ENCODE peak calls at places on chromosomes 2 and 18, in nine cellular contexts. W is HEK293T; L is T-cell; Q is cardiac muscle cell; B is activated CD4-positive, alpha-beta T cell treated with anti-CD3 and anti-CD28 coated beads, Interleukin-2, amount 50 U/mL, for 48 hours; Y is naive thymus-derived CD4-positive, alpha-beta T cell; M is lung microvascular endothelial cell; Z is substantia nigra; T is left cardiac atrium. J is an unnamed sample.

GRCh38 chr2:233832869-233833812 is 21.2 kb downstream of the HJURP start:
- DNase-seq in Z (no peak), T (peak), Y (no peak), M (peak), W (peak), B (no peak), Q (peak), L (no peak), J (no peak)

GRCh38 chr2:164917296-164917903 is 37.9 kb downstream of the SLC38A11 start:
- DNase-seq in Y (no peak), Z (peak), T (peak), B (no peak), L (no peak), Q (peak), M (peak), W (peak), J (no peak)

GRCh38 chr18:42047721-42048120 is 92.7 kb downstream of the PIK3C3 start:
- DNase-seq in B (no peak), M (no peak), Q (peak), L (no peak), T (no peak), Z (no peak), Y (no peak), W (no peak), J (no peak)

GRCh38 chr2:60499651-60500300 is 53.7 kb downstream of the BCL11A start:
- DNase-seq in W (no peak), Z (no peak), M (no peak), L (no peak), B (no peak), Y (no peak), Q (no peak), T (no peak), J (no peak)

GRCh38 chr2:217064234-217065103 is 204.6 kb upstream of the TNP1 start:
- DNase-seq in B (no peak), Q (peak), Z (no peak), T (peak), M (peak), L (no peak), W (no peak), Y (no peak), J (no peak)

GRCh38 chr18:31281437-31281836 is 36.5 kb upstream of the DSG1 start:
- DNase-seq in W (no peak), L (no peak), T (no peak), Z (no peak), M (no peak), Y (no peak), B (no peak), Q (no peak), J (no peak)

GRCh38 chr2:88053301-88053700 is 2.3 kb downstream of the KRCC1 start:
- DNase-seq in Z (no peak), T (no peak), Y (no peak), W (no peak), L (no peak), Q (peak), B (no peak), M (peak), J (no peak)

GRCh38 chr2:214497489-214497888 is 86.6 kb downstream of the VWC2L start:
- DNase-seq in Z (no peak), Q (peak), Y (no peak), M (no peak), L (no peak), W (no peak), T (peak), B (no peak), J (no peak)

GRCh38 chr2:54386993-54387590 is 69.0 kb upstream of the SPTBN1 start:
- DNase-seq in L (no peak), Z (no peak), B (no peak), Q (peak), M (peak), W (no peak), T (peak), Y (no peak), J (no peak)

GRCh38 chr18:13608791-13609552 is 117.4 kb downstream of the FAM210A start:
- DNase-seq in B (peak), L (no peak), W (no peak), Q (no peak), M (no peak), T (no peak), Y (no peak), Z (no peak), J (peak)

GRCh38 chr2:20446280-20446916 is 476 bp upstream of the RHOB start:
- DNase-seq in W (no peak), M (no peak), Y (no peak), B (no peak), L (no peak), Z (peak), Q (no peak), T (no peak), J (no peak)

GRCh38 chr2:127170452-127171197 is 49.5 kb downstream of the CYP27C1 start:
- DNase-seq in L (no peak), T (no peak), Q (no peak), B (no peak), Z (no peak), M (peak), W (no peak), Y (no peak), J (no peak)

GRCh38 chr2:101152195-101153076 is 1.3 kb upstream of the TBC1D8 start:
- DNase-seq in Y (no peak), M (peak), L (no peak), Z (peak), T (peak), Q (peak), B (peak), W (no peak), J (peak)

GRCh38 chr2:86290596-86291327 is 46.7 kb downstream of the REEP1 start:
- DNase-seq in Y (no peak), W (no peak), B (no peak), Q (no peak), T (no peak), Z (no peak), M (no peak), L (no peak), J (no peak)

GRCh38 chr2:9844036-9844483 is 786 bp downstream of the TAF1B start:
- DNase-seq in Z (no peak), L (no peak), T (no peak), Y (no peak), B (peak), W (no peak), Q (peak), M (peak), J (no peak)

GRCh38 chr2:119431155-119431975 is at the start of gene TMEM37:
- DNase-seq in Z (peak), T (peak), Y (no peak), B (peak), L (no peak), M (peak), Q (peak), W (peak), J (no peak)

GRCh38 chr2:30434708-30435107 is 12.3 kb upstream of the LCLAT1 start:
- DNase-seq in M (no peak), Q (no peak), T (no peak), Z (no peak), W (no peak), B (no peak), Y (no peak), L (no peak), J (no peak)

GRCh38 chr2:186883666-186884065 is 34.7 kb upstream of the ZSWIM2 start:
- DNase-seq in Q (peak), L (no peak), Z (no peak), B (no peak), Y (no peak), M (peak), W (no peak), T (no peak), J (no peak)

GRCh38 chr18:31103423-31103822 is 1.2 kb upstream of the DSC2 start:
- DNase-seq in L (no peak), Z (no peak), Q (no peak), W (no peak), Y (no peak), B (no peak), M (no peak), T (no peak), J (no peak)

GRCh38 chr2:189609853-189610252 is 29.3 kb upstream of the SLC40A1 start:
- DNase-seq in M (no peak), W (no peak), B (no peak), Z (no peak), L (no peak), T (no peak), Q (peak), Y (no peak), J (no peak)

GRCh38 chr2:207487650-207488315 is 42.0 kb upstream of the CREB1 start:
- DNase-seq in Y (no peak), W (no peak), L (no peak), B (no peak), T (no peak), M (no peak), Q (peak), Z (no peak), J (no peak)

GRCh38 chr2:110748489-110748867 is 16.1 kb downstream of the ACOXL start:
- DNase-seq in T (no peak), Y (no peak), Z (no peak), W (no peak), B (peak), M (no peak), L (peak), Q (no peak), J (peak)

GRCh38 chr2:173354073-173354600 is 535 bp upstream of the CDCA7 start:
- DNase-seq in W (peak), Z (no peak), Y (no peak), L (no peak), Q (no peak), M (no peak), T (no peak), B (no peak), J (no peak)

GRCh38 chr2:54975175-54975574 is 75.1 kb downstream of the RTN4 start:
- DNase-seq in Y (no peak), M (no peak), Q (no peak), L (no peak), Z (no peak), T (no peak), B (no peak), W (no peak), J (no peak)

GRCh38 chr18:3585656-3586509 is 135.9 kb downstream of the TGIF1 start:
- DNase-seq in T (peak), W (peak), M (peak), Z (peak), B (peak), L (peak), Y (no peak), Q (peak), J (peak)

GRCh38 chr2:5683471-5683870 is 8.7 kb upstream of the SOX11 start:
- DNase-seq in T (no peak), Y (no peak), B (no peak), L (no peak), M (no peak), W (no peak), Q (no peak), Z (no peak), J (no peak)

GRCh38 chr2:126749537-126749936 is 93.6 kb downstream of the GYPC start:
- DNase-seq in Z (no peak), L (no peak), Q (peak), T (no peak), M (peak), Y (no peak), W (no peak), B (no peak), J (peak)

GRCh38 chr2:56754627-56755026 is 570.8 kb downstream of the CCDC85A start:
- DNase-seq in W (no peak), Y (no peak), M (no peak), Z (no peak), Q (no peak), L (no peak), T (no peak), B (no peak), J (no peak)

GRCh38 chr2:46387886-46388515 is 90.8 kb downstream of the EPAS1 start:
- DNase-seq in L (no peak), Z (peak), Y (no peak), W (no peak), Q (no peak), M (no peak), T (no peak), B (no peak), J (no peak)

GRCh38 chr2:70123051-70123828 is 36.0 kb downstream of the PCBP1 start:
- DNase-seq in M (no peak), Y (no peak), B (no peak), T (peak), W (peak), Q (peak), Z (peak), L (no peak), J (no peak)